ENCODE peak calls at places on chromosomes 7 and 10, in six cellular contexts. Z is neuronal stem cell, B is IMR-90, I is H1, X is H9, A is trophoblast cell. W is an unnamed sample.
A peak's percentile ranks its signal among the peaks of the same experiment; 100 is the strongest.

GRCh38 chr10:33337335-33337854 is 2.9 kb upstream of the NRP1 start:
- DNase-seq in Z (peak; percentile 21), B (peak; percentile 68), I (no peak), X (no peak), A (no peak), W (peak; percentile 67)

GRCh38 chr10:119522747-119523426 is 19.6 kb downstream of the RGS10 start:
- DNase-seq in Z (no peak), B (no peak), I (no peak), X (no peak), A (peak; percentile 99), W (no peak)

GRCh38 chr7:5064391-5065106 is 18.9 kb downstream of the RBAK start:
- DNase-seq in Z (no peak), B (no peak), I (no peak), X (no peak), A (no peak), W (peak; percentile 19)

GRCh38 chr10:77173615-77174461 is 463.8 kb downstream of the KCNMA1 start:
- DNase-seq in Z (peak; percentile 84), B (peak; percentile 79), I (peak; percentile 91), X (peak; percentile 76), A (peak; percentile 75), W (peak; percentile 86)

GRCh38 chr10:61451357-61451756 is 1.8 kb downstream of the TMEM26 start:
- DNase-seq in Z (no peak), B (no peak), I (no peak), X (no peak), A (no peak), W (no peak)

GRCh38 chr10:77983384-77984341 is 45.7 kb downstream of the POLR3A start:
- DNase-seq in Z (no peak), B (peak; percentile 68), I (no peak), X (no peak), A (no peak), W (peak; percentile 83)

GRCh38 chr7:55778631-55779030 is 83.9 kb downstream of the SEPTIN14 start:
- DNase-seq in Z (no peak), B (no peak), I (no peak), X (no peak), A (no peak), W (no peak)

GRCh38 chr7:157276731-157277562 is 59.9 kb upstream of the DNAJB6 start:
- DNase-seq in Z (no peak), B (peak; percentile 51), I (peak; percentile 46), X (no peak), A (no peak), W (peak; percentile 50)

GRCh38 chr7:106717997-106718871 is 57.3 kb upstream of the CCDC71L start:
- DNase-seq in Z (no peak), B (peak; percentile 98), I (no peak), X (no peak), A (peak; percentile 84), W (peak; percentile 98)

GRCh38 chr10:49629286-49629915 is 15.6 kb downstream of the CHAT start:
- DNase-seq in Z (no peak), B (no peak), I (no peak), X (no peak), A (no peak), W (no peak)

GRCh38 chr7:122006687-122007086 is 133.7 kb downstream of the PTPRZ1 start:
- DNase-seq in Z (no peak), B (no peak), I (no peak), X (no peak), A (no peak), W (no peak)

GRCh38 chr7:80277434-80278427 is 143.1 kb downstream of the GNAI1 start:
- DNase-seq in Z (no peak), B (peak; percentile 32), I (no peak), X (no peak), A (no peak), W (peak; percentile 90)

GRCh38 chr7:149682038-149682437 is 91.3 kb downstream of the ZNF467 start:
- DNase-seq in Z (no peak), B (no peak), I (no peak), X (no peak), A (no peak), W (no peak)

GRCh38 chr7:43113622-43114450 is 1.4 kb downstream of the HECW1 start:
- DNase-seq in Z (no peak), B (no peak), I (no peak), X (no peak), A (no peak), W (peak; percentile 16)

GRCh38 chr7:246451-246850 is 43.5 kb upstream of the FOXL3 start:
- DNase-seq in Z (no peak), B (no peak), I (no peak), X (no peak), A (no peak), W (no peak)

GRCh38 chr10:30893208-30893607 is 138.5 kb downstream of the ZNF438 start:
- DNase-seq in Z (no peak), B (peak; percentile 55), I (no peak), X (no peak), A (no peak), W (peak; percentile 58)

GRCh38 chr10:11958956-11959355 is 83.7 kb downstream of the UPF2 start:
- DNase-seq in Z (no peak), B (no peak), I (no peak), X (no peak), A (no peak), W (no peak)

GRCh38 chr7:79282051-79282694 is 171.3 kb downstream of the MAGI2 start:
- DNase-seq in Z (no peak), B (peak; percentile 86), I (no peak), X (no peak), A (peak; percentile 60), W (peak; percentile 81)

GRCh38 chr7:2792856-2793487 is 51.1 kb downstream of the GNA12 start:
- DNase-seq in Z (no peak), B (no peak), I (no peak), X (no peak), A (no peak), W (no peak)

GRCh38 chr10:63829573-63830149 is 308.5 kb downstream of the REEP3 start:
- DNase-seq in Z (no peak), B (no peak), I (no peak), X (no peak), A (no peak), W (no peak)

GRCh38 chr7:20304366-20304765 is 26.3 kb upstream of the ITGB8 start:
- DNase-seq in Z (no peak), B (no peak), I (no peak), X (no peak), A (peak; percentile 10), W (no peak)

GRCh38 chr10:10499839-10500238 is 517.8 kb upstream of the CELF2 start:
- DNase-seq in Z (no peak), B (peak; percentile 79), I (no peak), X (no peak), A (no peak), W (peak; percentile 84)
- H3K4ac ChIP-seq in Z (no peak overlapping the region), B (peak overlapping the region; percentile 96), I (no peak overlapping the region), X (no peak overlapping the region), A (no peak overlapping the region), W (no peak overlapping the region)

DNA sequence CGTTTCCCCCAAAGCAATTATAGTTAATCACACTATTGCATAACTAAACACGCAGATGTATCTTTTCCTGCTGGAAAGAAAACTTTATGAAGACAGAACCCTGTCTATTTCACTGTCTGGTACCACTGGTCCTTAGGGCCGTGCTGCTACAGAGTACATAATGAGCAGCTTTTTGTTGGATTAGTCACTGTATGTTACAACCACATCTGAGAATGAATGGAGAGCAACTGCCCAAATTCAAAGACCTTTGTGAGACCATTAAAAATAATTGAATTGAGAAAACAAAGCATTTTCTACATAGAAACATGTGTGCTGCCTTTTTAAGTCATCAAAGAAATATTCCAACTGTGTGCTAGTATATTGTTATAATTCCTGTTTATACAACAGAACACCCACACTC is 111.3 kb upstream of the SORCS1 start:
- DNase-seq in Z (no peak), B (no peak), I (no peak), X (no peak), A (no peak), W (no peak)
- H3K14ac ChIP-seq in Z (no peak overlapping the region), B (no peak overlapping the region), I (no peak overlapping the region), X (no peak overlapping the region), A (no peak overlapping the region), W (no peak overlapping the region)

GRCh38 chr7:117271566-117271965 is 51.3 kb downstream of the WNT2 start:
- DNase-seq in Z (no peak), B (no peak), I (no peak), X (no peak), A (no peak), W (no peak)

GRCh38 chr7:117269417-117269816 is 53.4 kb downstream of the WNT2 start:
- DNase-seq in Z (no peak), B (peak; percentile 98), I (no peak), X (no peak), A (no peak), W (peak; percentile 95)

GRCh38 chr7:117272360-117272759 is 50.5 kb downstream of the WNT2 start:
- DNase-seq in Z (no peak), B (no peak), I (no peak), X (no peak), A (no peak), W (no peak)

GRCh38 chr7:117270371-117270770 is 52.5 kb downstream of the WNT2 start:
- DNase-seq in Z (no peak), B (peak; percentile 74), I (no peak), X (no peak), A (no peak), W (peak; percentile 14)

GRCh38 chr7:117269895-117270294 is 53.0 kb downstream of the WNT2 start:
- DNase-seq in Z (no peak), B (peak; percentile 91), I (no peak), X (no peak), A (no peak), W (peak; percentile 83)
- H2AFZ ChIP-seq in Z (no peak overlapping the region), B (no peak overlapping the region), I (no peak overlapping the region), X (no peak overlapping the region), A (no peak overlapping the region), W (no peak overlapping the region)

GRCh38 chr7:14836571-14837189 is 65.9 kb downstream of the DGKB start:
- DNase-seq in Z (peak; percentile 15), B (peak; percentile 75), I (peak; percentile 53), X (peak; percentile 80), A (no peak), W (peak; percentile 60)
- H3K4ac ChIP-seq in Z (no peak overlapping the region), B (no peak overlapping the region), I (no peak overlapping the region), X (no peak overlapping the region), A (no peak overlapping the region), W (no peak overlapping the region)

GRCh38 chr10:34370121-34370520 is 445.0 kb downstream of the PARD3 start:
- DNase-seq in Z (no peak), B (no peak), I (no peak), X (no peak), A (no peak), W (no peak)
- H3K14ac ChIP-seq in Z (no peak overlapping the region), B (no peak overlapping the region), I (no peak overlapping the region), X (no peak overlapping the region), A (no peak overlapping the region), W (no peak overlapping the region)

DNA sequence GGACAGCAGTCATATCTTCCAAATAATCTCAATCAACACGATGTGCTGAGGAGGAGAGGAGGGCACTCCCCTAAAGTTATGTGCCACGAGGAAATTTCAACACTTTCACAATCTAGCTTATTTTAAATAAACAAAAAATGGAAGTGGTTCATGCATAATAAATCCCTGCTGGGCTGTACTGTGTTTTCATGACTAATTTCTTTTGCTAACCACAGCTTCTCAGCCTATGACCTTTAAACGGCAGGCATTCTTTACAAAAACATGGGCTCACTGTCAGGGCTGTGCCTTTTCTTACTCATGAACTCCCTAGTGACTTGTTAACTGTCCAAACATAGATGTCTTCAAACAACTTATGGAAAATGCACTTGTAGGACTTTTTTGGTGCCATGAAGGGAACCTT is 380.4 kb upstream of the SEMA3C start:
- DNase-seq in Z (no peak), B (peak; percentile 96), I (no peak), X (no peak), A (no peak), W (peak; percentile 98)
- H2AFZ ChIP-seq in Z (no peak overlapping the region), B (no peak overlapping the region), I (no peak overlapping the region), X (no peak overlapping the region), A (no peak overlapping the region), W (no peak overlapping the region)

GRCh38 chr10:93436577-93436976 is 45.6 kb downstream of the MYOF start:
- DNase-seq in Z (no peak), B (peak; percentile 97), I (no peak), X (no peak), A (peak; percentile 73), W (peak; percentile 99)
- H3K4ac ChIP-seq in Z (no peak overlapping the region), B (peak overlapping the region; percentile 95), I (no peak overlapping the region), X (peak overlapping the region; percentile 30), A (peak overlapping the region; percentile 54), W (peak overlapping the region; percentile 75)